ENCODE peak calls at places on chromosomes 4 and X, in four cellular contexts. N is HepG2, J is WTC11, O is K562. L is an unnamed sample.

GRCh38 chrX:40244980-40245379 is 147.2 kb upstream of the BCOR start:
- DNase-seq in N (no peak), J (no peak), O (no peak), L (peak)

GRCh38 chrX:43224496-43224895 is 431.6 kb upstream of the MAOA start:
- DNase-seq in N (no peak), J (no peak), O (no peak), L (no peak)

GRCh38 chrX:40168183-40169015 is 70.6 kb upstream of the BCOR start:
- DNase-seq in N (no peak), J (no peak), O (peak), L (no peak)

GRCh38 chrX:39969099-39969825 is 128.5 kb downstream of the BCOR start:
- DNase-seq in N (no peak), J (no peak), O (no peak), L (peak)

GRCh38 chr4:100843897-100844296 is 326.1 kb upstream of the EMCN start:
- DNase-seq in N (no peak), J (no peak), O (no peak), L (no peak)

GRCh38 chrX:43562372-43562771 is 93.7 kb upstream of the MAOA start:
- DNase-seq in N (no peak), J (no peak), O (no peak), L (no peak)

GRCh38 chr4:46839128-46839527 is 69.9 kb downstream of the COX7B2 start:
- DNase-seq in N (no peak), J (no peak), O (no peak), L (no peak)

GRCh38 chr4:102789317-102789717 is 28.5 kb upstream of the MANBA start:
- DNase-seq in N (no peak), J (no peak), O (no peak), L (no peak)

GRCh38 chr4:16226816-16227461 is 668 bp upstream of the TAPT1 start:
- DNase-seq in N (peak), J (peak), O (peak), L (peak)

GRCh38 chr4:116531870-116532269 is 553.5 kb downstream of the TRAM1L1 start:
- DNase-seq in N (no peak), J (no peak), O (no peak), L (no peak)

GRCh38 chr4:94603170-94603747 is 151.5 kb downstream of the PDLIM5 start:
- DNase-seq in N (no peak), J (no peak), O (no peak), L (no peak)

GRCh38 chr4:39502034-39502658 is 25.1 kb downstream of the UGDH start:
- DNase-seq in N (no peak), J (no peak), O (no peak), L (no peak)

GRCh38 chr4:30718889-30719252 is 1.3 kb upstream of the PCDH7 start:
- DNase-seq in N (no peak), J (no peak), O (no peak), L (no peak)

GRCh38 chr4:184417802-184418511 is 56.4 kb downstream of the IRF2 start:
- DNase-seq in N (peak), J (no peak), O (peak), L (no peak)

GRCh38 chr4:109414938-109415337 is 18.7 kb upstream of the SEC24B start:
- DNase-seq in N (no peak), J (no peak), O (no peak), L (no peak)
- TF ChIP-seq ELF4 in N (no peak), J (no peak), O (no peak), L (no peak)

GRCh38 chr4:73599182-73599581 is 21.1 kb downstream of the RASSF6 start:
- DNase-seq in N (peak), J (peak), O (peak), L (no peak)

GRCh38 chr4:73603307-73603710 is 16.9 kb downstream of the RASSF6 start:
- DNase-seq in N (peak), J (no peak), O (no peak), L (no peak)

GRCh38 chr4:73603854-73604584 is 16.2 kb downstream of the RASSF6 start:
- DNase-seq in N (no peak), J (no peak), O (no peak), L (no peak)

GRCh38 chr4:73597594-73597993 is 22.6 kb downstream of the RASSF6 start:
- DNase-seq in N (no peak), J (no peak), O (no peak), L (no peak)

DNA sequence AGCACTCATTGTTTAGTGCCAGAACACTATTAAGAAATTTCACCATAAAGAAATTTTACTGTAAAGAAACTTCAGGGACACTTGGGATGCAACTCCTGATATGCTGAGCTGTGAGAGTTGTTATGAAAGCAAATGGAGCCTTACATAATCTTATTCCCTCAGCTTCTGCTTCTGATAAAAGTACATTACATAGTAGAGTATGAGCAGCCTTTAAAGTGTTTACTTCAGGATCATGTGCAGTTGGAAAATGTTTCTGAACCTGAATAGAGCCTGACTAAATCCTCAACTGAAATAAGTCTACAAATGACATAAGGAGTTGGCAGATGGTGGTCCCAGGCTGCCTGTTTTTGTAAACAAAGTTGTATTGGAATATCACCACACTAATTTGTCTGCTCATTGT is 19.3 kb downstream of the RASSF6 start:
- DNase-seq in N (no peak), J (no peak), O (no peak), L (no peak)
- TF ChIP-seq ELF4 in N (no peak), J (no peak), O (no peak), L (no peak)

GRCh38 chr4:144748814-144749555 is 103.0 kb downstream of the HHIP start:
- DNase-seq in N (no peak), J (no peak), O (no peak), L (no peak)
- TF ChIP-seq ELF4 in N (no peak), J (no peak), O (no peak), L (no peak)

GRCh38 chrX:23776363-23776762 is 6.6 kb upstream of the SAT1 start:
- DNase-seq in N (no peak), J (no peak), O (no peak), L (no peak)
- TF ChIP-seq ELF4 in N (no peak), J (no peak), O (no peak), L (no peak)

GRCh38 chrX:110504947-110505346 is 146.3 kb downstream of the RTL9 start:
- DNase-seq in N (no peak), J (no peak), O (no peak), L (no peak)

GRCh38 chrX:110512341-110512740 is 153.7 kb downstream of the RTL9 start:
- DNase-seq in N (no peak), J (no peak), O (no peak), L (no peak)

GRCh38 chrX:110511238-110511637 is 152.6 kb downstream of the RTL9 start:
- DNase-seq in N (no peak), J (no peak), O (no peak), L (no peak)

GRCh38 chrX:110514498-110514897 is 155.8 kb downstream of the RTL9 start:
- DNase-seq in N (no peak), J (no peak), O (no peak), L (no peak)

DNA sequence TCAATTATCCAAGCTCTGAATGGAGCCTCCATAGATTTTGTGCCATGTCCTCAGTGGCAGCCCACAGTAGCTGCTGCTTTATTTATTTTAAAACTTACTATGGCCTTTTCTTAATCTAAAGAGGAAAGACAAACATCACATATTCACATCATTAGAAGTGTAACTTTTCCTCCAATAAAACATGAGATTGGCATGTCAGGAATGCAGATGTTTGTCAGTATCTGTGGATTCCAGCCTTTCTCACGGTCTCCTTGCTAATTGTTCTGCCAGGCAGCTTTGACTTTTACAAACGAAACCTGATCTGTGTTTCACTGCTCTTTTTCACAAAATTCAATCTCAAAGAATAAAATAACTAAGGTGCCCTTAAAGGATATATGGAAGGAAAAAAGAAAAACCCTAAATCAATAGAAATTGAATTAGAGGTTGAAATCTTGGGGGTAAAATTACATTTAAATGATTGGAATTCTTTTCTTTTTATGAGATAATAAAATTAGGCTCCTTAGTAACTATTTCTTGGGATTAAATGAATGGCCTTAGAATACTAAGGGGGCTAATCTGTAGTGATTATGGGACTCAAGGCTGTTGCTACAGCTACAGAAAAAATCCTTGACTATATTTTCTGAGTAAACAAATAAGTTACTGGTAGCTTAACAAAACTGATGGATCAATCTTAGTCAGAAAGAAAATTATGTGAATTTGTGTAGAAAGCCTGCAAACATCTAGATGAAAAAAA is 151.3 kb downstream of the RTL9 start:
- DNase-seq in N (no peak), J (no peak), O (no peak), L (no peak)
- TF ChIP-seq ELF4 in N (no peak), J (no peak), O (no peak), L (no peak)

L was measured in HEK293T.